ENCODE peak calls at places on chromosome 9, in five cellular contexts. U, E, P, M and Z are unnamed samples.

GRCh38 chr9:114047717-114048116 is 30.4 kb downstream of the AMBP start:
- DNase-seq in U (peak; percentile 31), E (no peak), P (no peak), M (peak; percentile 13), Z (peak; percentile 6)

GRCh38 chr9:119963798-119964372 is 594.6 kb upstream of the BRINP1 start:
- DNase-seq in U (peak; percentile 80), E (no peak), P (no peak), M (no peak), Z (peak; percentile 95)

GRCh38 chr9:137150485-137151060 is 11.6 kb downstream of the GRIN1 start:
- DNase-seq in U (peak; percentile 47), E (peak; percentile 79), P (no peak), M (no peak), Z (peak; percentile 78)

GRCh38 chr9:95724253-95724991 is 151.1 kb upstream of the ERCC6L2 start:
- DNase-seq in U (no peak), E (no peak), P (no peak), M (peak; percentile 42), Z (peak; percentile 33)

GRCh38 chr9:131398204-131398603 is 4.3 kb downstream of the PRRC2B start:
- DNase-seq in U (no peak), E (no peak), P (no peak), M (peak; percentile 78), Z (no peak)

GRCh38 chr9:72044095-72044494 is 16.3 kb downstream of the C9orf57 start:
- DNase-seq in U (no peak), E (no peak), P (no peak), M (no peak), Z (no peak)

GRCh38 chr9:74824654-74825053 is 63.1 kb downstream of the TRPM6 start:
- DNase-seq in U (no peak), E (no peak), P (peak; percentile 40), M (no peak), Z (peak; percentile 9)

GRCh38 chr9:123972618-123973017 is 39.0 kb upstream of the LHX2 start:
- DNase-seq in U (no peak), E (no peak), P (no peak), M (no peak), Z (no peak)

GRCh38 chr9:123414921-123415592 is 59.1 kb downstream of the CRB2 start:
- DNase-seq in U (no peak), E (no peak), P (no peak), M (no peak), Z (no peak)

GRCh38 chr9:10612649-10613398 is at the start of gene PTPRD:
- DNase-seq in U (peak; percentile 0), E (peak; percentile 74), P (no peak), M (no peak), Z (peak; percentile 27)

GRCh38 chr9:78831726-78832125 is 534.8 kb downstream of the PSAT1 start:
- DNase-seq in U (peak; percentile 21), E (no peak), P (no peak), M (no peak), Z (peak; percentile 10)